ENCODE peak calls at places on chromosomes 1 and 21, in ten cellular contexts. N is body of pancreas, X is IMR-90, V is A549, D is tibial nerve, Q is heart left ventricle, P is stomach, A is NB4, H is right lobe of liver, L is uterus. W is an unnamed sample.

GRCh38 chr21:29406385-29406784 is 107.7 kb downstream of the BACH1 start:
- DNase-seq in N (no peak), X (no peak), V (no peak), D (no peak), Q (no peak), P (no peak), A (no peak), H (no peak), L (no peak), W (no peak)

GRCh38 chr21:32336711-32337110 is 38.1 kb downstream of the MRAP start:
- DNase-seq in N (no peak), X (peak; percentile 56), V (no peak), D (no peak), Q (no peak), P (no peak), A (no peak), H (no peak), L (no peak), W (no peak)

GRCh38 chr1:244137725-244138124 is 86.6 kb downstream of the ZBTB18 start:
- DNase-seq in N (no peak), X (peak; percentile 37), V (no peak), D (no peak), Q (no peak), P (no peak), A (no peak), H (no peak), L (no peak), W (no peak)

GRCh38 chr1:210598135-210598652 is 269.5 kb downstream of the HHAT start:
- DNase-seq in N (peak; percentile 26), X (peak; percentile 97), V (peak; percentile 66), D (no peak), Q (no peak), P (no peak), A (peak; percentile 66), H (no peak), L (no peak), W (no peak)

GRCh38 chr1:156262461-156263287 is 14.8 kb upstream of the PAQR6 start:
- DNase-seq in N (no peak), X (peak; percentile 80), V (peak; percentile 68), D (no peak), Q (no peak), P (no peak), A (no peak), H (no peak), L (no peak), W (no peak)

GRCh38 chr1:241612533-241613505 is 27.4 kb downstream of the CHML start:
- DNase-seq in N (no peak), X (peak; percentile 97), V (no peak), D (no peak), Q (no peak), P (no peak), A (peak; percentile 25), H (no peak), L (peak; percentile 20), W (no peak)

GRCh38 chr1:66519988-66520387 is 14.0 kb upstream of the SGIP1 start:
- DNase-seq in N (no peak), X (no peak), V (no peak), D (no peak), Q (no peak), P (no peak), A (no peak), H (no peak), L (no peak), W (no peak)

GRCh38 chr21:38825269-38825668 is 19.5 kb downstream of the ETS2 start:
- DNase-seq in N (no peak), X (no peak), V (no peak), D (no peak), Q (no peak), P (no peak), A (no peak), H (no peak), L (no peak), W (no peak)

GRCh38 chr1:56200446-56200845 is 378.9 kb downstream of the PLPP3 start:
- DNase-seq in N (no peak), X (peak; percentile 46), V (no peak), D (no peak), Q (no peak), P (no peak), A (no peak), H (no peak), L (no peak), W (no peak)

GRCh38 chr1:90730247-90731022 is 13.3 kb upstream of the BARHL2 start:
- DNase-seq in N (no peak), X (peak; percentile 9), V (no peak), D (no peak), Q (no peak), P (no peak), A (peak; percentile 65), H (no peak), L (no peak), W (no peak)

GRCh38 chr1:208895171-208895570 is 651.0 kb upstream of the PLXNA2 start:
- DNase-seq in N (no peak), X (no peak), V (no peak), D (no peak), Q (no peak), P (no peak), A (no peak), H (no peak), L (no peak), W (no peak)

GRCh38 chr1:162550925-162551324 is 10.6 kb upstream of the UAP1 start:
- DNase-seq in N (peak; percentile 34), X (no peak), V (no peak), D (no peak), Q (no peak), P (no peak), A (no peak), H (no peak), L (no peak), W (no peak)

GRCh38 chr1:171486048-171486519 is 754 bp downstream of the PRRC2C start:
- DNase-seq in N (no peak), X (peak; percentile 81), V (peak; percentile 7), D (no peak), Q (no peak), P (peak; percentile 27), A (peak; percentile 83), H (no peak), L (no peak), W (no peak)

GRCh38 chr1:246526915-246527314 is 19.8 kb upstream of the SMYD3 start:
- DNase-seq in N (no peak), X (no peak), V (no peak), D (no peak), Q (no peak), P (no peak), A (no peak), H (no peak), L (no peak), W (no peak)

GRCh38 chr1:150615346-150616201 is 13.8 kb downstream of the ENSA start:
- DNase-seq in N (no peak), X (no peak), V (no peak), D (no peak), Q (no peak), P (no peak), A (peak; percentile 34), H (no peak), L (no peak), W (no peak)
- TF ChIP-seq POLR2A in N (no peak), X (no peak), V (no peak), D (no peak), Q (no peak), P (no peak), A (no peak), H (no peak), L (no peak), W (no peak)

DNA sequence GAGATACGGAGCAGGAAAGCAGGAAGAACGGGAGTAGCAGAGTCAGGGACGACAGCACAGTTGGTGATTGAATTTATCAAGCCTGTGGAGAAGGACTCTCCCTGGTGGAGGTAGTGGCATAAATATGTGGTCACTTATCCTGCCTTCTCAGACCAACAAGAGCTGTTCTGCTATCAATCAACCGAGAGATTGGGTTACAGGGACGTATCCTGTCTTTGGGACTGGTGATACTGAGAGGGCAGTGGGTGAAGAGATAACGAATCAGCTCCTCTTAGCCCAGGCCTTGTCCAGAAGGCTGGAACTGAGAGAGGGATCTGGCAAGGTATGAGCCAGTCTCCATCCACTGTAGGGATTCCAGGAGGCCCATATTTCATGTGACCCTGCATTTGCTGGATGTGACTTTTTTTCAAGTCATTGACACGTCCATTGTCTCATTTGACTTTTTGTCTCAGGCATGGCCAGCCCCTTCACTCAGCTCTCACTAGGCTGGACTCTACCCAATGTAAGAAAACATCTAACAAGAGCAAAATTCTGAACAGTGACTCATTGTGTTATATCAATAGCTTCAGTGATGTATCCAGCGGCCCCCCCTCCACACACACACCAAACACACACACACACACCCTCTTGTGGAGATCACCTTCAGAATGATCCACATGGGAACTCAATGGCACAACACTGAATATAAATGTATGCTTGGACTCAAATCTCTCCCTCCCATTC is 11.3 kb downstream of the C1orf116 start:
- DNase-seq in N (no peak), X (peak; percentile 73), V (no peak), D (no peak), Q (no peak), P (no peak), A (no peak), H (no peak), L (no peak), W (no peak)
- TF ChIP-seq CTCF in N (no peak), X (no peak), V (no peak), D (no peak), Q (no peak), P (no peak), A (no peak), H (no peak), L (no peak), W (no peak)

DNA sequence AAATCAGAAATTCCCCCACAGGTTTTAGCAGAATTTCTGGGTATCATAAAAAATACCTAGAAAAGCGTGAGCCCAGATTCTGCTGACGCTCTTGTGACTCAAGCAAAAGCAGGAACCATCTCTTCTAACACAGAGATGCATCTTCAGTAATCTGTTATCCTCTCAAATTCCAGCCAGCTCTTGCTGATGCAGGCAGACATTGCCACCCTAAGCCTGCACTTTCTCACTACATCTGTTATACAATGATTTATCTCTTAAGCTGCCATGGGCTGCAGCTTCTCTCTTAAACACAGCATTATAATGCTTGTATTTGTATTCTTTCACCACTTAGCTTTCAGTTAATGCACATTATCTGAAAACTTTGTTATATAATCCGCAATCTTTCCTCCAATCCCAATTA is 112.9 kb upstream of the RGS1 start:
- DNase-seq in N (no peak), X (no peak), V (no peak), D (no peak), Q (no peak), P (no peak), A (no peak), H (no peak), L (no peak), W (no peak)
- TF ChIP-seq POLR2A in N (no peak), X (no peak), V (no peak), D (no peak), Q (no peak), P (no peak), A (no peak), H (no peak), L (no peak), W (no peak)

DNA sequence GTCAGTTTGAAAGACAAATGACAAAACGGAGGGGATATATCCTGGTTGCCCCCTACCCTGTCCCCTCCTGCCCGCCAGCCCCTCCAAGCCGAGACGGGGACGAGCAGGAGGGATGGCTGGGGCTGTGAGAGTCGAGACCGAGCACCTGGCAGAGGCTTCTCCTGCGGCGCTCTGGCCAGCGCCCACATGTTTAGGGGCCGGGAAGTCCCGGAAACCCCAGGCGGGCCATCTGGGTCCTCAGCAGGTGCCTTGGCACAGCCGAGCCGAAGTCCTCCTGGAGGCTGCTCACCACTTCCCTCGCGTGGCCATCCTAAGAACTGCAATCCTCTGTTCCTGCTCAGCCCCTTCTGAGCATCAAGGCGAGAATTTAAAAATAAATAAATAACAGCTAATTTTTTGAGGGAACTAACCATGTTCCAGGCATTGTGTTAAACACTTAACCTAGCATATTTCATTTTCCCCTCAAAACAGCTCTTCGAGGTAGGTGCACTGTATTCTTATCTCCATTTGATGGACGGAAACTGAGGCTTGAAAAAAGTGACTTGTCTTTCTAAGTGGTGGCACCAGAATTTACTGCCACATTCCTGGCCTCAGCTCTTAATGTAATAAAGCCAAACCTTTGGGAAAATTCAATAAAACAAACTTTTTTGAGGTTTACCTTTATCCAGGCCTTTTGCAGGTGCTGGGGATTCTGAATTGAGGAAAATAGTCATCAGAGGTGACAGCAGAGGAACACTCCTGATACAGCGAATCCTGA is 3.5 kb upstream of the RIMS3 start:
- DNase-seq in N (peak; percentile 91), X (peak; percentile 57), V (peak; percentile 60), D (peak; percentile 47), Q (peak; percentile 87), P (peak; percentile 90), A (peak; percentile 71), H (peak; percentile 82), L (peak; percentile 71), W (peak; percentile 94)
- TF ChIP-seq CTCF in N (peak; percentile 82), X (peak; percentile 79), V (peak; percentile 57), D (peak; percentile 94), Q (peak; percentile 94), P (peak; percentile 93), A (peak; percentile 92), H (peak; percentile 95), L (peak; percentile 97), W (peak; percentile 94)